ENCODE peak calls at places on chromosomes 12 and 14, in four cellular contexts. E, R, A and I are unnamed samples.

GRCh38 chr12:1533205-1533601 is 61.2 kb downstream of the FBXL14 start:
- DNase-seq in A (no peak), E (no peak), R (no peak), I (no peak)

GRCh38 chr14:32224731-32225377 is 21.8 kb upstream of the RNU6-8 start:
- DNase-seq in A (no peak), R (no peak), E (peak; percentile 67), I (no peak)

GRCh38 chr12:59283012-59283411 is 312.8 kb upstream of the SLC16A7 start:
- DNase-seq in R (no peak), E (no peak), A (no peak), I (no peak)

GRCh38 chr12:131386781-131387180 is 324.1 kb upstream of the SFSWAP start:
- DNase-seq in A (no peak), R (no peak), E (no peak), I (no peak)

GRCh38 chr14:38419579-38419978 is 163.7 kb upstream of the CLEC14A start:
- DNase-seq in A (no peak), R (no peak), E (no peak), I (no peak)

GRCh38 chr14:73943083-73943482 is 6.8 kb downstream of the FAM161B start:
- DNase-seq in A (no peak), E (no peak), R (no peak), I (no peak)

GRCh38 chr12:107375231-107375630 is 281.9 kb upstream of the CRY1 start:
- DNase-seq in A (no peak), R (no peak), E (no peak), I (no peak)

GRCh38 chr12:22529281-22530060 is 14.9 kb downstream of the C2CD5 start:
- DNase-seq in R (no peak), A (no peak), E (peak; percentile 44), I (no peak)

GRCh38 chr12:93139028-93139665 is 210.1 kb upstream of the EEA1 start:
- DNase-seq in A (no peak), R (no peak), E (no peak), I (no peak)

GRCh38 chr14:105180598-105181528 is at the start of gene NUDT14:
- DNase-seq in R (no peak), E (peak; percentile 48), A (peak; percentile 87), I (peak; percentile 84)

GRCh38 chr14:75283162-75283883 is 4.7 kb downstream of the FOS start:
- DNase-seq in E (no peak), R (no peak), A (no peak), I (no peak)

GRCh38 chr12:120822832-120823503 is 81.2 kb downstream of the SPPL3 start:
- DNase-seq in R (no peak), E (no peak), A (no peak), I (no peak)

GRCh38 chr12:27592548-27592947 is 68.5 kb downstream of the PPFIBP1 start:
- DNase-seq in E (no peak), R (no peak), A (peak; percentile 76), I (no peak)

GRCh38 chr14:89134640-89135039 is 282.4 kb downstream of the FOXN3 start:
- DNase-seq in E (no peak), R (no peak), A (no peak), I (no peak)

GRCh38 chr14:20486700-20487401 is 17.6 kb downstream of the PNP start:
- DNase-seq in E (no peak), A (no peak), R (no peak), I (no peak)

GRCh38 chr14:85934886-85935254 is 404.9 kb downstream of the FLRT2 start:
- DNase-seq in R (no peak), E (no peak), A (no peak), I (no peak)

GRCh38 chr14:67620217-67620789 is 583 bp downstream of the ARG2 start:
- DNase-seq in E (no peak), R (peak; percentile 17), A (peak; percentile 77), I (no peak)

GRCh38 chr12:95998611-95999300 is 2.6 kb upstream of the HAL start:
- DNase-seq in R (peak; percentile 19), E (peak; percentile 46), A (no peak), I (peak; percentile 7)

GRCh38 chr14:29743566-29743965 is 184.1 kb downstream of the PRKD1 start:
- DNase-seq in R (peak; percentile 10), A (no peak), E (no peak), I (no peak)

GRCh38 chr12:82896979-82897378 is 210.3 kb downstream of the TMTC2 start:
- DNase-seq in R (no peak), E (no peak), A (no peak), I (no peak)

GRCh38 chr14:37550511-37550910 is 44.5 kb downstream of the FOXA1 start:
- DNase-seq in E (no peak), A (no peak), R (no peak), I (no peak)

GRCh38 chr14:81766597-81766996 is 232.9 kb upstream of the SEL1L start:
- DNase-seq in R (no peak), A (no peak), E (no peak), I (no peak)

GRCh38 chr14:46053221-46053620 is 598.4 kb downstream of the RPL10L start:
- DNase-seq in A (no peak), E (no peak), R (no peak), I (no peak)

GRCh38 chr14:71212093-71212492 is 304.8 kb downstream of the PCNX1 start:
- DNase-seq in A (no peak), R (no peak), E (no peak), I (no peak)

GRCh38 chr12:49364989-49365388 is 2.3 kb upstream of the SPATS2 start:
- DNase-seq in R (no peak), E (no peak), A (no peak), I (no peak)

GRCh38 chr12:53973093-53974042 is at the start of gene HOXC11:
- DNase-seq in E (no peak), R (no peak), A (peak; percentile 90), I (no peak)

GRCh38 chr12:26906704-26907103 is 31.1 kb downstream of the INTS13 start:
- DNase-seq in A (no peak), E (no peak), R (no peak), I (no peak)

GRCh38 chr14:41295734-41296133 is 310.9 kb upstream of the LRFN5 start:
- DNase-seq in E (no peak), A (no peak), R (no peak), I (no peak)

GRCh38 chr12:94553130-94553519 is 93.5 kb upstream of the CEP83 start:
- DNase-seq in A (no peak), R (no peak), E (no peak), I (no peak)

GRCh38 chr12:131604146-131604844 is 106.6 kb upstream of the SFSWAP start:
- DNase-seq in E (no peak), R (no peak), A (no peak), I (peak; percentile 17)

GRCh38 chr12:2868986-2869385 is 8.0 kb downstream of the FOXM1 start:
- DNase-seq in R (no peak), E (no peak), A (no peak), I (no peak)

GRCh38 chr12:120844768-120845449 is 59.2 kb downstream of the SPPL3 start:
- DNase-seq in E (no peak), R (no peak), A (no peak), I (no peak)

GRCh38 chr12:96237465-96238077 is 43.4 kb downstream of the ELK3 start:
- DNase-seq in E (no peak), A (peak; percentile 87), R (peak; percentile 45), I (peak; percentile 25)

GRCh38 chr12:124369055-124369900 is 74.4 kb downstream of the RFLNA start:
- DNase-seq in A (peak; percentile 96), R (no peak), E (no peak), I (no peak)

GRCh38 chr12:1886396-1887008 is 31.9 kb downstream of the CACNA2D4 start:
- DNase-seq in A (no peak), R (no peak), E (no peak), I (no peak)

GRCh38 chr12:123150273-123150803 is 552 bp downstream of the PITPNM2 start:
- DNase-seq in R (no peak), E (no peak), A (peak; percentile 87), I (no peak)

GRCh38 chr14:104363891-104364760 is 215.4 kb upstream of the C14orf180 start:
- DNase-seq in R (no peak), A (peak; percentile 45), E (no peak), I (no peak)

GRCh38 chr12:88923631-88924030 is 343.4 kb upstream of the KITLG start:
- DNase-seq in R (no peak), A (no peak), E (no peak), I (no peak)